ENCODE peak calls at places on chromosomes 12 and 14, in nine cellular contexts. One of them, this sample, is unnamed.

GRCh38 chr14:68807148-68807600 is 14.3 kb upstream of the ZFP36L1 start:
- DNase-seq in cardiac muscle cell: peak; percentile 91
- DNase-seq in left lung: peak; percentile 79
- DNase-seq in tibial artery: peak; percentile 48
- DNase-seq in mesendoderm: no peak
- DNase-seq in lower lobe of right lung: peak; percentile 57
- DNase-seq in GM23248: peak; percentile 87
- DNase-seq in psoas muscle: peak; percentile 68
- DNase-seq in Panc1: no peak
- DNase-seq in this sample: peak; percentile 73

GRCh38 chr12:124992874-124993567 is 424 bp upstream of the BRI3BP start:
- DNase-seq in cardiac muscle cell: peak; percentile 17
- DNase-seq in left lung: peak; percentile 62
- DNase-seq in tibial artery: no peak
- DNase-seq in mesendoderm: peak; percentile 96
- DNase-seq in lower lobe of right lung: peak; percentile 65
- DNase-seq in GM23248: peak; percentile 11
- DNase-seq in psoas muscle: no peak
- DNase-seq in Panc1: peak; percentile 60
- DNase-seq in this sample: no peak

GRCh38 chr12:53728206-53728605 is 954 bp upstream of the CALCOCO1 start:
- DNase-seq in cardiac muscle cell: no peak
- DNase-seq in left lung: no peak
- DNase-seq in tibial artery: no peak
- DNase-seq in mesendoderm: no peak
- DNase-seq in lower lobe of right lung: no peak
- DNase-seq in GM23248: no peak
- DNase-seq in psoas muscle: no peak
- DNase-seq in Panc1: no peak
- DNase-seq in this sample: no peak

GRCh38 chr12:83225806-83226205 is 539.1 kb downstream of the TMTC2 start:
- DNase-seq in cardiac muscle cell: no peak
- DNase-seq in left lung: no peak
- DNase-seq in tibial artery: no peak
- DNase-seq in mesendoderm: no peak
- DNase-seq in lower lobe of right lung: no peak
- DNase-seq in GM23248: no peak
- DNase-seq in psoas muscle: no peak
- DNase-seq in Panc1: no peak
- DNase-seq in this sample: no peak

GRCh38 chr14:65958664-65959562 is 527.3 kb upstream of the CCDC196 start:
- DNase-seq in cardiac muscle cell: peak; percentile 50
- DNase-seq in left lung: no peak
- DNase-seq in tibial artery: no peak
- DNase-seq in mesendoderm: peak; percentile 71
- DNase-seq in lower lobe of right lung: no peak
- DNase-seq in GM23248: peak; percentile 54
- DNase-seq in psoas muscle: no peak
- DNase-seq in Panc1: no peak
- DNase-seq in this sample: no peak

GRCh38 chr12:124621296-124621660 is 53.9 kb upstream of the NCOR2 start:
- DNase-seq in cardiac muscle cell: peak; percentile 76
- DNase-seq in left lung: peak; percentile 67
- DNase-seq in tibial artery: peak; percentile 69
- DNase-seq in mesendoderm: peak; percentile 74
- DNase-seq in lower lobe of right lung: peak; percentile 87
- DNase-seq in GM23248: peak; percentile 92
- DNase-seq in psoas muscle: peak; percentile 88
- DNase-seq in Panc1: no peak
- DNase-seq in this sample: peak; percentile 88

GRCh38 chr12:103884316-103884715 is 43.3 kb upstream of the NT5DC3 start:
- DNase-seq in cardiac muscle cell: peak; percentile 81
- DNase-seq in left lung: no peak
- DNase-seq in tibial artery: no peak
- DNase-seq in mesendoderm: peak; percentile 26
- DNase-seq in lower lobe of right lung: no peak
- DNase-seq in GM23248: peak; percentile 66
- DNase-seq in psoas muscle: no peak
- DNase-seq in Panc1: no peak
- DNase-seq in this sample: no peak

GRCh38 chr14:68283378-68284123 is 464.0 kb downstream of the RAD51B start:
- DNase-seq in cardiac muscle cell: peak; percentile 34
- DNase-seq in left lung: no peak
- DNase-seq in tibial artery: peak; percentile 32
- DNase-seq in mesendoderm: no peak
- DNase-seq in lower lobe of right lung: peak; percentile 51
- DNase-seq in GM23248: no peak
- DNase-seq in psoas muscle: peak; percentile 62
- DNase-seq in Panc1: no peak
- DNase-seq in this sample: no peak

GRCh38 chr12:6118891-6119568 is 5.4 kb downstream of the VWF start:
- DNase-seq in cardiac muscle cell: no peak
- DNase-seq in left lung: no peak
- DNase-seq in tibial artery: no peak
- DNase-seq in mesendoderm: no peak
- DNase-seq in lower lobe of right lung: no peak
- DNase-seq in GM23248: no peak
- DNase-seq in psoas muscle: no peak
- DNase-seq in Panc1: no peak
- DNase-seq in this sample: no peak

GRCh38 chr12:91215940-91216454 is 33.4 kb upstream of the DCN start:
- DNase-seq in cardiac muscle cell: no peak
- DNase-seq in left lung: no peak
- DNase-seq in tibial artery: peak; percentile 35
- DNase-seq in mesendoderm: no peak
- DNase-seq in lower lobe of right lung: no peak
- DNase-seq in GM23248: peak; percentile 72
- DNase-seq in psoas muscle: no peak
- DNase-seq in Panc1: no peak
- DNase-seq in this sample: no peak

GRCh38 chr12:52570511-52570910 is 3.1 kb downstream of the KRT74 start:
- DNase-seq in cardiac muscle cell: no peak
- DNase-seq in left lung: no peak
- DNase-seq in tibial artery: no peak
- DNase-seq in mesendoderm: no peak
- DNase-seq in lower lobe of right lung: no peak
- DNase-seq in GM23248: no peak
- DNase-seq in psoas muscle: peak; percentile 6
- DNase-seq in Panc1: no peak
- DNase-seq in this sample: peak; percentile 29

GRCh38 chr12:52564582-52564981 is 9.1 kb downstream of the KRT74 start:
- DNase-seq in cardiac muscle cell: no peak
- DNase-seq in left lung: no peak
- DNase-seq in tibial artery: no peak
- DNase-seq in mesendoderm: no peak
- DNase-seq in lower lobe of right lung: no peak
- DNase-seq in GM23248: no peak
- DNase-seq in psoas muscle: no peak
- DNase-seq in Panc1: no peak
- DNase-seq in this sample: no peak

GRCh38 chr12:52568111-52568510 is 5.5 kb downstream of the KRT74 start:
- DNase-seq in cardiac muscle cell: no peak
- DNase-seq in left lung: no peak
- DNase-seq in tibial artery: no peak
- DNase-seq in mesendoderm: no peak
- DNase-seq in lower lobe of right lung: no peak
- DNase-seq in GM23248: no peak
- DNase-seq in psoas muscle: no peak
- DNase-seq in Panc1: no peak
- DNase-seq in this sample: no peak

GRCh38 chr12:52569726-52570125 is 3.9 kb downstream of the KRT74 start:
- DNase-seq in cardiac muscle cell: no peak
- DNase-seq in left lung: no peak
- DNase-seq in tibial artery: no peak
- DNase-seq in mesendoderm: no peak
- DNase-seq in lower lobe of right lung: no peak
- DNase-seq in GM23248: no peak
- DNase-seq in psoas muscle: peak; percentile 13
- DNase-seq in Panc1: no peak
- DNase-seq in this sample: no peak

DNA sequence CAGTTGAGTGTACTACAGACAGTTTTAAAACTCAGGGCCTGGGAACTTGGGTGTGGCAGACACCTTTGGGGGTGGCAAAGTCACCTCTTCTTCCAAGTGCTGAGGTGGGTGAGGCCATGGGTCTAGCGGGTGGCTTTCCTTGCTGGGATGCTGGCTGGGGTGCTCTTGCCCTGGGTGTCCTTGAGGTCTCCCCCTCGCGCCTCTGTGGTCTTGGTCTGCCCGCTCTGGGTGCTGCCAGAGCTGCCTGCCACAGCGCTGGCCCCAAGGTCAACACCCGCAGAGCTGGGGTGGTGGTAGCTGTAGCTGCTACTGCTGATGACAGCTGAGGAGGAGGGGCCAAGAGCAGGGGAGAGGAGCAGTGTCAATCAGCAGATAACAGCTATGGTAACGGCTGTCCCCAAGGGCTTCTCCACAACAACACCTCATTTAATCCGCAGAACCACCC is 6.8 kb downstream of the KRT74 start:
- DNase-seq in cardiac muscle cell: peak; percentile 13
- DNase-seq in left lung: no peak
- DNase-seq in tibial artery: no peak
- DNase-seq in mesendoderm: peak; percentile 64
- DNase-seq in lower lobe of right lung: no peak
- DNase-seq in GM23248: no peak
- DNase-seq in psoas muscle: no peak
- DNase-seq in Panc1: no peak
- DNase-seq in this sample: no peak
- H3K27ac ChIP-seq in cardiac muscle cell: no peak overlapping the region
- H3K27ac ChIP-seq in left lung: no peak overlapping the region
- H3K27ac ChIP-seq in tibial artery: no peak overlapping the region
- H3K27ac ChIP-seq in mesendoderm: no peak overlapping the region
- H3K27ac ChIP-seq in lower lobe of right lung: no peak overlapping the region
- H3K27ac ChIP-seq in GM23248: no peak overlapping the region
- H3K27ac ChIP-seq in psoas muscle: no peak overlapping the region
- H3K27ac ChIP-seq in Panc1: no peak overlapping the region
- H3K27ac ChIP-seq in this sample: no peak overlapping the region

GRCh38 chr14:59214702-59215302 is 26.3 kb downstream of the DAAM1 start:
- DNase-seq in cardiac muscle cell: no peak
- DNase-seq in left lung: no peak
- DNase-seq in tibial artery: no peak
- DNase-seq in mesendoderm: no peak
- DNase-seq in lower lobe of right lung: no peak
- DNase-seq in GM23248: no peak
- DNase-seq in psoas muscle: no peak
- DNase-seq in Panc1: no peak
- DNase-seq in this sample: no peak
- H3K4me1 ChIP-seq in cardiac muscle cell: peaks cover 48% of the 10 kb centered on the region
- H3K4me1 ChIP-seq in left lung: peaks cover 21% of the 10 kb centered on the region
- H3K4me1 ChIP-seq in tibial artery: peaks cover 91% of the 10 kb centered on the region
- H3K4me1 ChIP-seq in mesendoderm: peaks cover 3% of the 10 kb centered on the region
- H3K4me1 ChIP-seq in lower lobe of right lung: peaks cover 52% of the 10 kb centered on the region
- H3K4me1 ChIP-seq in GM23248: peaks cover 12% of the 10 kb centered on the region
- H3K4me1 ChIP-seq in psoas muscle: peaks cover 46% of the 10 kb centered on the region
- H3K4me1 ChIP-seq in Panc1: no peaks in the 10 kb centered on the region
- H3K4me1 ChIP-seq in this sample: peaks cover 23% of the 10 kb centered on the region

DNA sequence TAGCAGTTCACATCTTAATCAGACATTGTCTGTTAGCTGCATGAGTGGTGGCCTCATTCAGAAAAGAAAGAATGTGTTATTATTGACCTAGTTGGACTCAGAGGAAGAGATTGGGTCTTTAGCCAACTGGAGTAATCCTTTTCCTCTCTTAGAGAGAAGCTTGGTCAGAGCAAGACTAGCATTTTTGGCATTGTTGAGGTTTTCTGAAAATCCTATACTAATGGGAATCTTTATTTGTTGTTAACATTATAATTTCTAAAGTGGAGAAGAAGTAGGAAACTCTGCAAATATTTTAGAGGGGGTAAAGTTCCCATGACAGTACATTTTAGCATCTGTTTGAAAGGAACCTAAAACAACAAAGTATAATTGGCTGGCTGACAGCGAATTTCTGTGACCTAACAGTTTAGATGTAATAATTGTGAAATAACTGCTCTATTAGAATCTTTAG is 9.7 kb downstream of the TOX4 start:
- DNase-seq in cardiac muscle cell: peak; percentile 74
- DNase-seq in left lung: no peak
- DNase-seq in tibial artery: no peak
- DNase-seq in mesendoderm: no peak
- DNase-seq in lower lobe of right lung: no peak
- DNase-seq in GM23248: peak; percentile 88
- DNase-seq in psoas muscle: no peak
- DNase-seq in Panc1: no peak
- DNase-seq in this sample: no peak
- H3K27ac ChIP-seq in cardiac muscle cell: no peak overlapping the region
- H3K27ac ChIP-seq in left lung: no peak overlapping the region
- H3K27ac ChIP-seq in tibial artery: no peak overlapping the region
- H3K27ac ChIP-seq in mesendoderm: no peak overlapping the region
- H3K27ac ChIP-seq in lower lobe of right lung: no peak overlapping the region
- H3K27ac ChIP-seq in GM23248: peak overlapping the region; percentile 63
- H3K27ac ChIP-seq in psoas muscle: no peak overlapping the region
- H3K27ac ChIP-seq in Panc1: no peak overlapping the region
- H3K27ac ChIP-seq in this sample: no peak overlapping the region

DNA sequence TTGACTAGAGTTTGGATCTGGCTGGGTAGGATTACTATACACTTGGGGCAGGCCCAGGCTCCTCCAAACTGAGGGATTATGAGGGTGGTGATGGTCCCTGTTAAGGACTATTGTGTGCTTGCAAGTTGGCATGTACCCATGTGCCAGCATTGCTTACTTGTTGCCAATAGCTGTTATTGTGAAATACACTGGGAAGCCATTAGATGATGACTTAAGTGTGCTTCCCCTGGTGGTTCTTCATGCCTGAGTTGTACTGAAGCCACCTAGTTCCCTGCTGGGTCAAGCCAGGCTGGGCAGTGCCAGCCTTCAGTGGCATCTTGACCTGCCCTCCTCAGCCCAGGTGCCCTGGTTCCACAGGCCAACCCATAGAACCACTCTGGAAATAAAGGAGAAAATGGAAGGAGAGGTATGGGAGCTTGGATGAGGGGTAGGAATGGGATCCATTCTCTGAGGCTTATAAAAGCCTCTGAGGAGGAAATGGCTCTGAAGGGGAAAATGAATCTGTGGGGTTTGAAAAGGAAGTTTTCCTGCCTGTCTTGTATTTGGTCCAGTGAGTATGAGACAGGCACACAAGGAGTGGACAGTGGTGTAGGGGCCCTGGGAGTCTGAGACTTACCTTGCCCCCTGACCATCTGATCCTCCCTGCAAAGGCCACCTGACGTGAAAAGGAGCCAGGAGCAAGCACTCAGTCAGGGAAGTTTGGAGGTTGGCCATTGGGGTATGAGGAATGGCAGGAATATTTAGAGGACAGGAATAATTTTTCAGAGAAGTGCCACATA is 724 bp downstream of the LTB4R start:
- DNase-seq in cardiac muscle cell: peak; percentile 23
- DNase-seq in left lung: no peak
- DNase-seq in tibial artery: no peak
- DNase-seq in mesendoderm: no peak
- DNase-seq in lower lobe of right lung: no peak
- DNase-seq in GM23248: peak; percentile 68
- DNase-seq in psoas muscle: no peak
- DNase-seq in Panc1: no peak
- DNase-seq in this sample: no peak
- H3K4me1 ChIP-seq in cardiac muscle cell: no peaks in the 10 kb centered on the region
- H3K4me1 ChIP-seq in left lung: peaks cover 38% of the 10 kb centered on the region
- H3K4me1 ChIP-seq in tibial artery: peaks cover 32% of the 10 kb centered on the region
- H3K4me1 ChIP-seq in mesendoderm: peaks cover 7% of the 10 kb centered on the region
- H3K4me1 ChIP-seq in lower lobe of right lung: peaks cover 86% of the 10 kb centered on the region
- H3K4me1 ChIP-seq in GM23248: peaks cover 22% of the 10 kb centered on the region
- H3K4me1 ChIP-seq in psoas muscle: peaks cover 13% of the 10 kb centered on the region
- H3K4me1 ChIP-seq in Panc1: no peaks in the 10 kb centered on the region
- H3K4me1 ChIP-seq in this sample: peaks cover 79% of the 10 kb centered on the region

GRCh38 chr12:16136206-16136605 is 141.3 kb downstream of the SLC15A5 start:
- DNase-seq in cardiac muscle cell: no peak
- DNase-seq in left lung: no peak
- DNase-seq in tibial artery: no peak
- DNase-seq in mesendoderm: no peak
- DNase-seq in lower lobe of right lung: no peak
- DNase-seq in GM23248: no peak
- DNase-seq in psoas muscle: no peak
- DNase-seq in Panc1: no peak
- DNase-seq in this sample: no peak
- H3K27ac ChIP-seq in cardiac muscle cell: no peak overlapping the region
- H3K27ac ChIP-seq in left lung: no peak overlapping the region
- H3K27ac ChIP-seq in tibial artery: no peak overlapping the region
- H3K27ac ChIP-seq in mesendoderm: no peak overlapping the region
- H3K27ac ChIP-seq in lower lobe of right lung: no peak overlapping the region
- H3K27ac ChIP-seq in GM23248: no peak overlapping the region
- H3K27ac ChIP-seq in psoas muscle: no peak overlapping the region
- H3K27ac ChIP-seq in Panc1: no peak overlapping the region
- H3K27ac ChIP-seq in this sample: no peak overlapping the region

This sample was measured in upper lobe of right lung.